ENCODE peak calls at places on chromosome 22, in nine cellular contexts. G, Z, B, T, N, S, U, D and R are unnamed samples.
A peak's percentile ranks its signal among the peaks of the same experiment; 100 is the strongest.

GRCh38 chr22:49866134-49866533 is 12.5 kb downstream of the ZBED4 start:
- DNase-seq in G (no peak), D (no peak), S (no peak), T (no peak), U (no peak), Z (no peak), N (no peak), B (no peak), R (no peak)

GRCh38 chr22:31107206-31108118 is at the start of gene SELENOM:
- DNase-seq in T (peak; percentile 97), G (peak; percentile 93), N (peak; percentile 96), S (peak; percentile 92), B (peak; percentile 85), U (peak; percentile 98), Z (peak; percentile 97), D (peak; percentile 97), R (peak; percentile 88)

GRCh38 chr22:32324505-32325415 is 32.9 kb upstream of the RFPL3 start:
- DNase-seq in D (peak; percentile 42), S (no peak), G (no peak), N (peak; percentile 48), Z (no peak), T (peak; percentile 21), U (no peak), B (no peak), R (no peak)

GRCh38 chr22:48621085-48621484 is 1206.6 kb downstream of the BRD1 start:
- DNase-seq in N (no peak), Z (no peak), D (no peak), U (no peak), S (no peak), T (no peak), B (no peak), G (no peak), R (no peak)

GRCh38 chr22:24529898-24530297 is 25.0 kb downstream of the GUCD1 start:
- DNase-seq in N (no peak), D (no peak), Z (no peak), B (no peak), G (no peak), U (no peak), S (no peak), T (no peak), R (no peak)

GRCh38 chr22:45302047-45302446 is 7.7 kb upstream of the FAM118A start:
- DNase-seq in G (no peak), T (no peak), D (no peak), N (no peak), U (no peak), Z (peak; percentile 59), B (no peak), S (no peak), R (no peak)

GRCh38 chr22:50399751-50400331 is 56.7 kb downstream of the PPP6R2 start:
- DNase-seq in U (no peak), G (no peak), Z (no peak), B (no peak), N (peak; percentile 54), S (peak; percentile 66), T (peak; percentile 42), D (peak; percentile 60), R (peak; percentile 30)

GRCh38 chr22:33853200-33854097 is 66.8 kb downstream of the LARGE1 start:
- DNase-seq in Z (peak; percentile 2), N (peak; percentile 61), T (peak; percentile 85), U (peak; percentile 66), S (peak; percentile 70), G (peak; percentile 35), D (peak; percentile 63), B (no peak), R (peak; percentile 32)

GRCh38 chr22:50567721-50568252 is 5.1 kb upstream of the SYCE3 start:
- DNase-seq in D (no peak), N (no peak), T (no peak), Z (no peak), S (no peak), U (no peak), G (no peak), B (no peak), R (no peak)

GRCh38 chr22:25062378-25063095 is 110.0 kb downstream of the KIAA1671 start:
- DNase-seq in D (no peak), Z (no peak), U (no peak), G (no peak), N (no peak), B (peak; percentile 76), T (no peak), S (no peak), R (no peak)

GRCh38 chr22:24471570-24471969 is 23.6 kb upstream of the UPB1 start:
- DNase-seq in D (no peak), G (peak; percentile 59), U (no peak), Z (no peak), T (no peak), B (no peak), S (no peak), N (peak; percentile 86), R (no peak)

GRCh38 chr22:48138427-48138826 is 1376.0 kb downstream of the TBC1D22A start:
- DNase-seq in U (no peak), G (no peak), D (no peak), S (no peak), N (no peak), T (no peak), Z (peak; percentile 44), B (no peak), R (no peak)

GRCh38 chr22:48740086-48740730 is 1087.5 kb downstream of the BRD1 start:
- DNase-seq in N (no peak), U (no peak), D (peak; percentile 30), G (no peak), Z (no peak), B (no peak), T (peak; percentile 22), S (peak; percentile 43), R (no peak)

GRCh38 chr22:50548046-50548912 is 2.6 kb downstream of the KLHDC7B start:
- DNase-seq in U (no peak), T (no peak), B (peak; percentile 51), S (no peak), Z (no peak), N (no peak), G (no peak), D (no peak), R (no peak)

GRCh38 chr22:27115410-27115809 is 458.0 kb downstream of the MIAT start:
- DNase-seq in Z (no peak), D (no peak), G (no peak), N (no peak), U (no peak), S (no peak), B (no peak), T (no peak), R (no peak)

GRCh38 chr22:50489363-50490243 is 2.9 kb downstream of the MIOX start:
- DNase-seq in S (no peak), N (no peak), B (no peak), G (no peak), T (no peak), U (no peak), D (no peak), Z (no peak), R (no peak)

GRCh38 chr22:31090217-31091085 is 9.3 kb downstream of the SMTN start:
- DNase-seq in T (no peak), N (no peak), B (no peak), G (no peak), D (no peak), Z (no peak), S (no peak), U (no peak), R (no peak)

GRCh38 chr22:21624880-21625791 is 4.7 kb downstream of the YDJC start:
- DNase-seq in N (no peak), S (no peak), Z (no peak), B (no peak), G (no peak), D (no peak), T (no peak), U (no peak), R (no peak)
- H3K27ac ChIP-seq in N (no peak overlapping the region), S (no peak overlapping the region), Z (no peak overlapping the region), B (peak overlapping the region; percentile 29), G (peak overlapping the region; percentile 29), D (no peak overlapping the region), T (no peak overlapping the region), U (no peak overlapping the region), R (no peak overlapping the region)

DNA sequence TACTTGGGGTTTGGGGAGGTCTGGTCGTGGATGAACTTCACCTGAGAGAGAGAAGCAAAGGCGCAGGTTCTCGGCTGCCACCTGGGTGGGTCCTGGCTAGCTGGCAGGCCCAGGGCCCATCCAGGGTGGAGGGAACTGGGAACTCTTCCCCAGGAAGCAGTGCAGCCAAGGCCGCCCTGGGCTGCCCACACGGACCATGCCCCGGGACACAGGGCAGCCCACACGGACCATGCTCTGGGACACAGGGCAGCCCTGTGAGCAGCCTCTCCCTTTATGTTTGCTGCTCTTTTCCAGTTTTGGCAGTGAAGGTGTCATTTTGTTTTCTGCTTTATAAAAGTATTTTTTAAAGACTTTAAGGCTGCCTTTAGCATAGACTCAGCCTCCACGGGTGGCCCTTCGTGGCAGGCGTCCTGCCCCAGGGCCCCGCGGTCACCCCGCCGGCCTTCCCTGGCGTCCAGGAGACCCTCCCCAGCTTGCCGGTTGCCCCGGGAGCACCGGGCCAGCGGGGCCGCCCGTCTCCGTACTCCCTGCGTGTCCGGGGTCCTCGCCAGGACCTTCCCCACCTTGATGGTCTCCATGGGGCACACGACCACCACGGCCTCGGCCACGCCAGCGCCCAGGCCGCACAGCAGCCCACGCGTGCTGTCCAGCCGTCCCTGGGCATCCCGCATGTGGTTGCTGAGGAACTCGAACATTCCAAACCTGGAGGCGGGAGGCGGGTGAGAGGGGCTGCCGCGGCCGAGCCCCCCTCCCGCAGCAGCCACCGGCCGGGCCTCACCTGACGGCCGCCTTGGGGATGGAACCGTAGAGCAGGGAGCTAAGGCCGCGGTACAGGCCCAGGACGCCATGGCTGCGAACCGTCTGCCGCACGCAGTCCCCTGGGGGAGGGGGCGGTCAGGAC is 1.1 kb downstream of the SLC25A1 start:
- DNase-seq in S (no peak), B (no peak), D (no peak), U (no peak), G (no peak), Z (no peak), T (no peak), N (no peak), R (no peak)
- H3K27ac ChIP-seq in S (peak overlapping the region; percentile 56), B (peak overlapping the region; percentile 87), D (peak overlapping the region; percentile 94), U (peak overlapping the region; percentile 98), G (peak overlapping the region; percentile 90), Z (no peak overlapping the region), T (peak overlapping the region; percentile 94), N (peak overlapping the region; percentile 95), R (peak overlapping the region; percentile 76)

DNA sequence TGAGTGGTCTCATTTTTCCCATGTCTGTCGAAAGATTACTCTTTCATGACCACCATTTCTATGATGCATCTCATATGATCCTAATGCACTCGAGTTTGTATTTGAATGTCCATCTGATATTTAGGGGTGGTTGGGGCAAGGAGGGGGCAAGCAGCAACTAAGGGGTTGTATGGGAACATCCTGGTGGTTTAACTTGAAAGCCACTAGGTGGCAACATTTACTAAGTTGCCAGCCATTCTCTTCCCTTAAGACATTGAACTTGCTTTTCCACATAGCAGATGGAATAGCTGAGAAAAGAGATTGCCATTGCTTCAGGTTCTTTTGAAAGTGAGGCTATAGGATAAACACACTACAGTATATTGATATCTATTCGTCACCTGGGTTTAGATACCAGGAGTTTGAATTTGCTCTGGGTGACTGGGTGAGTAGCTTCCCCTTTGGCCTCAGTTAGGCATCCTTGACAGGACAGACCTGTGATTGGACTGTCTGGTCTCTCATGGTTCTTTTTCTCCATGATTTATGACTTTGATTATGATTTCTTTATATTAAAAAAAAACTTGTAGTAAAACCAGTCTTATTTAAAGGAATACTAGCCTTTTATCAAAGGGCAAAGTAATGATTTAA is 32.4 kb downstream of the NF2 start:
- DNase-seq in G (no peak), N (no peak), S (no peak), D (no peak), B (no peak), U (no peak), T (no peak), Z (peak; percentile 60), R (no peak)
- H3K27ac ChIP-seq in G (no peak overlapping the region), N (no peak overlapping the region), S (no peak overlapping the region), D (no peak overlapping the region), B (no peak overlapping the region), U (no peak overlapping the region), T (no peak overlapping the region), Z (no peak overlapping the region), R (no peak overlapping the region)

GRCh38 chr22:19571995-19572394 is 47.8 kb upstream of the CLDN5 start:
- DNase-seq in G (no peak), S (no peak), D (no peak), T (no peak), Z (peak; percentile 71), N (no peak), U (no peak), B (no peak), R (no peak)
- H3K27ac ChIP-seq in G (no peak overlapping the region), S (no peak overlapping the region), D (no peak overlapping the region), T (no peak overlapping the region), Z (peak overlapping the region; percentile 72), N (no peak overlapping the region), U (peak overlapping the region; percentile 55), B (no peak overlapping the region), R (no peak overlapping the region)